ENCODE peak calls at places on chromosomes 4 and X, in nine cellular contexts. H is endothelial cell, D is M059J, P is tibial artery, W is epithelial cell of esophagus, M is germinal center, A is glutamatergic neuron, I is anterior cingulate cortex, U is adrenal gland. V is an unnamed sample.

GRCh38 chr4:54877006-54877405 is 219.2 kb downstream of the KIT start:
- DNase-seq in H (no peak), D (peak; percentile 90), P (no peak), W (no peak), M (no peak), A (no peak), I (no peak), U (no peak), V (no peak)

GRCh38 chrX:78514852-78515251 is 144.3 kb downstream of the RTL3 start:
- DNase-seq in H (no peak), D (peak; percentile 37), P (no peak), W (peak; percentile 82), M (no peak), A (no peak), I (no peak), U (no peak), V (peak; percentile 56)

GRCh38 chrX:112800901-112801775 is 39.5 kb downstream of the AMOT start:
- DNase-seq in H (no peak), D (no peak), P (no peak), W (no peak), M (no peak), A (no peak), I (no peak), U (no peak), V (no peak)

GRCh38 chrX:72255445-72255844 is 16.6 kb upstream of the ERCC6L start:
- DNase-seq in H (peak; percentile 30), D (peak; percentile 62), P (no peak), W (no peak), M (no peak), A (peak; percentile 18), I (peak; percentile 27), U (no peak), V (no peak)

GRCh38 chr4:19329631-19330030 is 922.1 kb upstream of the SLIT2 start:
- DNase-seq in H (no peak), D (peak; percentile 30), P (no peak), W (peak; percentile 43), M (no peak), A (no peak), I (no peak), U (no peak), V (no peak)

GRCh38 chr4:123578276-123579014 is 181.8 kb downstream of the SPRY1 start:
- DNase-seq in H (no peak), D (no peak), P (no peak), W (no peak), M (no peak), A (no peak), I (no peak), U (no peak), V (no peak)

GRCh38 chr4:8688041-8688907 is 95.7 kb downstream of the CPZ start:
- DNase-seq in H (peak; percentile 88), D (no peak), P (no peak), W (no peak), M (peak; percentile 29), A (peak; percentile 91), I (peak; percentile 2), U (no peak), V (peak; percentile 29)

GRCh38 chr4:6493668-6494304 is 21.4 kb upstream of the PPP2R2C start:
- DNase-seq in H (no peak), D (peak; percentile 52), P (no peak), W (peak; percentile 29), M (no peak), A (no peak), I (no peak), U (no peak), V (peak; percentile 10)

GRCh38 chrX:104285201-104285600 is 30.5 kb upstream of the ESX1 start:
- DNase-seq in H (no peak), D (no peak), P (no peak), W (no peak), M (no peak), A (no peak), I (no peak), U (no peak), V (no peak)

GRCh38 chr4:14908635-14909034 is 93.6 kb upstream of the CPEB2 start:
- DNase-seq in H (no peak), D (peak; percentile 69), P (no peak), W (peak; percentile 83), M (no peak), A (no peak), I (no peak), U (no peak), V (no peak)

GRCh38 chrX:151151668-151152267 is 24.6 kb upstream of the GPR50 start:
- DNase-seq in H (no peak), D (peak; percentile 54), P (peak; percentile 21), W (peak; percentile 58), M (peak; percentile 19), A (no peak), I (no peak), U (peak; percentile 37), V (peak; percentile 64)

GRCh38 chr4:8435656-8436121 is 4.8 kb downstream of the ACOX3 start:
- DNase-seq in H (no peak), D (no peak), P (no peak), W (peak; percentile 7), M (peak; percentile 41), A (no peak), I (no peak), U (no peak), V (peak; percentile 67)

GRCh38 chr4:118948545-118949144 is 60.0 kb downstream of the SYNPO2 start:
- DNase-seq in H (no peak), D (no peak), P (no peak), W (peak; percentile 40), M (no peak), A (no peak), I (no peak), U (no peak), V (no peak)

GRCh38 chr4:156992943-156993342 is 21.3 kb upstream of the PDGFC start:
- DNase-seq in H (no peak), D (no peak), P (no peak), W (no peak), M (no peak), A (no peak), I (no peak), U (no peak), V (no peak)

GRCh38 chr4:159206427-159206871 is 103.6 kb downstream of the RAPGEF2 start:
- DNase-seq in H (no peak), D (peak; percentile 50), P (no peak), W (peak; percentile 43), M (peak; percentile 9), A (no peak), I (no peak), U (no peak), V (no peak)

GRCh38 chr4:152244659-152245058 is 291.2 kb downstream of the FBXW7 start:
- DNase-seq in H (no peak), D (no peak), P (no peak), W (no peak), M (no peak), A (no peak), I (no peak), U (no peak), V (no peak)

GRCh38 chrX:117538441-117539418 is 577.9 kb downstream of the KLHL13 start:
- DNase-seq in H (no peak), D (no peak), P (no peak), W (no peak), M (no peak), A (peak; percentile 10), I (peak; percentile 0), U (no peak), V (no peak)

GRCh38 chrX:2351999-2352995 is 148.5 kb downstream of the DHRSX start:
- DNase-seq in H (no peak), D (peak; percentile 97), P (no peak), W (peak; percentile 84), M (no peak), A (no peak), I (no peak), U (no peak), V (no peak)

GRCh38 chrX:124938715-124939114 is 381.0 kb upstream of the TEX13C start:
- DNase-seq in H (no peak), D (no peak), P (no peak), W (no peak), M (no peak), A (no peak), I (no peak), U (no peak), V (no peak)

GRCh38 chrX:20393944-20394343 is 127.2 kb upstream of the RPS6KA3 start:
- DNase-seq in H (no peak), D (no peak), P (no peak), W (no peak), M (no peak), A (no peak), I (no peak), U (no peak), V (no peak)